ENCODE peak calls at places on chromosome 7, in five cellular contexts. Q, N, K, J and M are unnamed samples.

GRCh38 chr7:131557521-131558385 is 1.3 kb upstream of the PODXL start:
- DNase-seq in Q (no peak), N (no peak), K (peak), J (no peak), M (no peak)

GRCh38 chr7:155862516-155863257 is 50.4 kb upstream of the SHH start:
- DNase-seq in Q (peak), N (no peak), K (no peak), J (no peak), M (no peak)

GRCh38 chr7:106766551-106766950 is 98.5 kb upstream of the PIK3CG start:
- DNase-seq in Q (no peak), N (no peak), K (no peak), J (no peak), M (no peak)

GRCh38 chr7:90312745-90313144 is 8.4 kb downstream of the FAM237B start:
- DNase-seq in Q (no peak), N (no peak), K (no peak), J (no peak), M (no peak)

GRCh38 chr7:94303736-94304135 is 91.0 kb upstream of the COL1A2 start:
- DNase-seq in Q (no peak), N (no peak), K (no peak), J (no peak), M (no peak)

GRCh38 chr7:93902777-93903423 is 3.5 kb upstream of the GNGT1 start:
- DNase-seq in Q (no peak), N (no peak), K (no peak), J (no peak), M (no peak)

GRCh38 chr7:38382627-38383026 is 109.2 kb upstream of the TARP start:
- DNase-seq in Q (no peak), N (no peak), K (no peak), J (no peak), M (peak)

GRCh38 chr7:129845178-129845971 is 107.4 kb downstream of the UBE2H start:
- DNase-seq in Q (no peak), N (peak), K (no peak), J (no peak), M (no peak)

GRCh38 chr7:1651897-1652296 is 18.2 kb upstream of the ELFN1 start:
- DNase-seq in Q (no peak), N (no peak), K (no peak), J (no peak), M (no peak)

GRCh38 chr7:1536768-1537630 is 6.5 kb downstream of the MAFK start:
- DNase-seq in Q (peak), N (peak), K (peak), J (peak), M (peak)

GRCh38 chr7:148464932-148465331 is 125.6 kb upstream of the C7orf33 start:
- DNase-seq in Q (no peak), N (no peak), K (no peak), J (no peak), M (no peak)

GRCh38 chr7:40873248-40873647 is 738.4 kb downstream of the SUGCT start:
- DNase-seq in Q (no peak), N (peak), K (no peak), J (no peak), M (no peak)

GRCh38 chr7:41438919-41439882 is 263.7 kb downstream of the INHBA start:
- DNase-seq in Q (no peak), N (no peak), K (no peak), J (no peak), M (no peak)

GRCh38 chr7:82704121-82704520 is 260.5 kb upstream of the CACNA2D1 start:
- DNase-seq in Q (no peak), N (no peak), K (no peak), J (no peak), M (no peak)

GRCh38 chr7:54546986-54547314 is 4.8 kb downstream of the VSTM2A start:
- DNase-seq in Q (no peak), N (no peak), K (no peak), J (no peak), M (no peak)

GRCh38 chr7:40747856-40748255 is 613.1 kb downstream of the SUGCT start:
- DNase-seq in Q (no peak), N (no peak), K (no peak), J (no peak), M (no peak)

GRCh38 chr7:116776610-116777289 is 85.6 kb upstream of the CAPZA2 start:
- DNase-seq in Q (peak), N (peak), K (no peak), J (no peak), M (no peak)

GRCh38 chr7:12706900-12707536 is 19.6 kb downstream of the ARL4A start:
- DNase-seq in Q (no peak), N (no peak), K (no peak), J (no peak), M (no peak)

GRCh38 chr7:143477501-143478150 is at the start of gene TAS2R41:
- DNase-seq in Q (no peak), N (no peak), K (no peak), J (no peak), M (no peak)

GRCh38 chr7:50594734-50595537 is 29.7 kb upstream of the DDC start:
- DNase-seq in Q (no peak), N (no peak), K (no peak), J (no peak), M (no peak)

GRCh38 chr7:66306243-66306642 is 101.1 kb downstream of the TPST1 start:
- DNase-seq in Q (no peak), N (no peak), K (no peak), J (no peak), M (no peak)

GRCh38 chr7:91082854-91083495 is 181.3 kb upstream of the FZD1 start:
- DNase-seq in Q (no peak), N (no peak), K (no peak), J (no peak), M (no peak)

GRCh38 chr7:93690021-93690420 is 115.5 kb upstream of the CALCR start:
- DNase-seq in Q (no peak), N (no peak), K (no peak), J (no peak), M (no peak)

GRCh38 chr7:2014391-2015241 is 218.1 kb downstream of the MAD1L1 start:
- DNase-seq in Q (no peak), N (no peak), K (no peak), J (peak), M (no peak)

GRCh38 chr7:20786779-20787651 is at the start of gene SP8:
- DNase-seq in Q (peak), N (no peak), K (peak), J (no peak), M (no peak)

GRCh38 chr7:76222333-76222732 is 20.6 kb downstream of the SRRM3 start:
- DNase-seq in Q (no peak), N (no peak), K (no peak), J (no peak), M (no peak)

GRCh38 chr7:76217942-76218566 is 16.4 kb downstream of the SRRM3 start:
- DNase-seq in Q (no peak), N (no peak), K (no peak), J (no peak), M (no peak)

GRCh38 chr7:76222839-76223238 is 21.1 kb downstream of the SRRM3 start:
- DNase-seq in Q (no peak), N (no peak), K (no peak), J (no peak), M (no peak)

GRCh38 chr7:76223286-76223972 is 21.7 kb downstream of the SRRM3 start:
- DNase-seq in Q (no peak), N (no peak), K (no peak), J (no peak), M (no peak)

DNA sequence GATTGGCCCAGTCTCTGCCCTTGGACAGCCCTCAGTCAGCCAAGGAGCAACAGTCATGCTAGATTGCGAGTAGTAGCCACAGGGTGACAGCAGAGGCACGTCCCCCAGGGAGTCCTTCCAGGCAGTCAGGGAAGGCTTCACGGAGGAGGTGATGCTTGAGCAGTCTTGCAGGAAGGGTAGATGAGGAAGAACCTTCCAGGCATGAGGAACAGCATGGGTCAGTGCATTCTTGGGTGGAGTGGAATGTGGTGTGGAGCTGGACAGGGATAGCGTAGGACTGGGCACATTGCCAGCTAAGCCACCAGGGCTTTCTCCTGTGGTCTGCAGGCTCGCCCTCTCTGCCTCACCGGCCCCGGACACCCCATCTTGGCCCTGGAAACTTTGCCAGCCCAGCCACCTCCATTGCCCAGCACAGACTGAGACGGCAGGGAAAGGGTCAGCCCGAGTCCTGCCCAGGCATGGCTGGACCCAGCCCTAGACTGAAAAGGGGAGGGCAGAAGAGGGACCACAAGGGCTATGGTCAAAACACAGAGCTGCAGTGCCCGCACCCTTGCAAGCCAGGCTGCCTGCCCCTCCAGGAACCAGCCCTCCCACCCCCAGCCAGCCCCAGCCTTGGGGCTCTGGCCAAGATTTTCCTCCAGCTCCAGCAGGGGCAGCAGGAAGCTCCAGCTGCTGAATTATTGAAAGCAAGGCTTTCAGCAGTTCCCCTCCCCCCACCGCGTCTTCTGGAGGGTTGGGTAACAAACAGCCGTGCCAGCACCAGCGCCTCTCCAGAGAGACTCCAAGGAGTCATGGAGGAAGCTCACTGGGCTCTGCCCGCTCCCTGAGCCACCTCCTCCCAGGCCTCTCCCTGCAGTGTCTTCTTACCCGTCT is 18.7 kb downstream of the SRRM3 start:
- DNase-seq in Q (no peak), N (no peak), K (peak), J (no peak), M (peak)
- TF ChIP-seq CTCF in Q (no peak), N (peak), K (no peak), J (no peak), M (no peak)

DNA sequence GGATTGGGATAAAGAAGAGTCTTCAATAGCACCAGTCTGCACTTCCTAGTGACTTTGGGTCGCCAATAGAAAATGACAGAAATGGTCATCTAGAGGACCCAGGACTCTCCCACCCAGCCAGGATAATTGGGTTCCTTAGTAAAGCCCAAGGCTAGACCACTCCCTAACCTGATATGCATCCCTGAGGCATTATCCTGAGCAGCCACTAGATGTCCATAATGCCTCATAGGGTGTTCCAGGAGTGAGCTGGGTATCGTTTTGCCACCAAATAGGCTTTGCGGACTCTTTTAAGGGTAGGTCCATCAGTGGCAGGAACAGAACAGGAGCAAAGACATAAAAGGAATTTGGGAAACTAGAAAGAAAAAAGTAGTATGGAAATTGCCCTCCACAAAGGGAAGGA is 4.5 kb upstream of the LRRC4 start:
- DNase-seq in Q (peak), N (no peak), K (no peak), J (no peak), M (no peak)
- TF ChIP-seq CTCF in Q (peak), N (peak), K (peak), J (peak), M (peak)

DNA sequence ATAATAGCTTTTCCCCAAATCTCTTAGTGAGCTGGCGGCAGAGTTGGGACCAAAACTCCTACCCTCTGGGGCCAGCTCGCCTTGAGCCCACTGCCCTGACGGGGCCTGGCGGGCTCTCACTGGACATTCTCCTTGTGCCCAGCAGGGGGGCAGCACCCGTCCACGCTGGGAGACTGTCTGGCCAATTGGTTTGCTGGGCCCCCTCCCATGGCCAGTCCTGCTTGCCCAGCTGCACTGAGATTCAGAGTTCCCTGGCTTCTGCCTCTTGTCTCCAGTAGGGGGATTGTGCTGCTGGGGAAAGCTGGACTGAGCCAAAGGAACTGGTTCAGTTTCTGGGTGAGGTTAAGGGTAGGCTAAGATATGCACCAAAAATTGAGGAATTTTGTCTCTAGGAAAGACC is 59.8 kb downstream of the RAMP3 start:
- DNase-seq in Q (peak), N (no peak), K (peak), J (no peak), M (no peak)
- TF ChIP-seq CTCF in Q (peak), N (peak), K (peak), J (peak), M (peak)

GRCh38 chr7:142030846-142031245 is 35.2 kb downstream of the MGAM start:
- DNase-seq in Q (no peak), N (no peak), K (no peak), J (no peak), M (no peak)

GRCh38 chr7:142024547-142024946 is 28.9 kb downstream of the MGAM start:
- DNase-seq in Q (no peak), N (no peak), K (no peak), J (no peak), M (no peak)

GRCh38 chr7:142033154-142033553 is 37.5 kb downstream of the MGAM start:
- DNase-seq in Q (no peak), N (no peak), K (no peak), J (no peak), M (no peak)

GRCh38 chr7:142025896-142026295 is 30.2 kb downstream of the MGAM start:
- DNase-seq in Q (no peak), N (no peak), K (no peak), J (no peak), M (no peak)

DNA sequence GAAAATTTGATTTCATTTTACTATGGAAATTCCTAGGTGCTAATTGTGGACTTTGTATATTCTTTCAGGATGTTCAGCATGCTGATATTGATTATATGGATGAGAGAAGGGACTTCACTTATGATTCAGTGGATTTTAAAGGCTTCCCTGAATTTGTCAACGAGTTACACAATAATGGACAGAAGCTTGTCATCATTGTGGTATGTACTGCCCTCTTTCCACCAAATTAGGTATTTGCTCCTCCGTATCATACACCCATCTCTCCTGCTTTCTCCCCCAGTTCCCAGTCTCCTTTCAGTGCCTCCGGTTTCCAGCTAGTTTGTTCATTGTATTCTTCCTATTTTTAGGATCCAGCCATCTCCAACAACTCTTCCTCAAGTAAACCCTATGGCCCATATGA is 34.6 kb downstream of the MGAM start:
- DNase-seq in Q (no peak), N (no peak), K (no peak), J (no peak), M (no peak)
- TF ChIP-seq CTCF in Q (peak), N (no peak), K (no peak), J (no peak), M (no peak)

DNA sequence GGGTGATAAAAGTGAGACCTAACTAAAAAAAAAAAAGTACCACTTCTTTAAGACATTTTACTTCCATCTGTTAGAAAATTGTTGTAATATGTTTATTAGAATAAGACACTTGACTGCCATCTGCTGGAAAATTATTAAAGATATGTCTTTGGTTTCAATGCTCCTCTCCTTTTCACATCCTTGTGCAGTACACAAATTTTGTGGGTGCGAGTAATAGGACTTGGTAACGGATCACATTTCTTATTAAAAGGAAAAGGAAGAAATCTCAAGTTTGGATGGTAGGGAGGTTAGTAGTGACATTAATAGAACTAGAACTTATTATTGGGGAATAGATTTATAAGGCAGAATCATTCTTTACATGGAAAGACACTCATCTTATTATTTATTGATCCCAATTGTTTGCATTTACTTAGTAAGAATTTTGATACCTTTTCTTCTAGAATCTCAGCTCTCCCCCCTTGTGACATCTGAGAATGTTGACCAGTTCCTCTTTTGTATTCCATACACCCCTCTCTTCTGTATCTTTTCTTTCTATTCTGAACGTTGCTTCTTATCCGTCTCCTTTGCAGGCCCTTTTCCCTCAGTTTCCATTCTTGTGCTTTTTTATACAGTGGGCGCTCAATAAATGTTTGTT is 43.0 kb upstream of the RPA3 start:
- DNase-seq in Q (peak), N (peak), K (no peak), J (no peak), M (no peak)
- TF ChIP-seq CTCF in Q (peak), N (peak), K (peak), J (peak), M (peak)